ENCODE peak calls at places on chromosomes 6 and 20, in six cellular contexts. A is fibroblast of pulmonary artery, S is fibroblast of lung, P is choroid plexus epithelial cell, V is heart left ventricle, Q is uterus. L is an unnamed sample.

GRCh38 chr6:160160929-160161646 is 39.5 kb downstream of the SLC22A1 start:
- DNase-seq in A (no peak), S (no peak), P (no peak), V (no peak), Q (no peak), L (no peak)

GRCh38 chr6:131368077-131368911 is 204.7 kb upstream of the ARG1 start:
- DNase-seq in A (peak; percentile 57), S (peak; percentile 43), P (peak; percentile 29), V (no peak), Q (no peak), L (peak; percentile 38)

GRCh38 chr20:51487525-51488279 is 54.8 kb downstream of the NFATC2 start:
- DNase-seq in A (peak; percentile 72), S (peak; percentile 94), P (peak; percentile 79), V (no peak), Q (peak; percentile 56), L (no peak)

GRCh38 chr6:46704562-46704961 is 16.9 kb downstream of the TDRD6 start:
- DNase-seq in A (peak; percentile 40), S (peak; percentile 33), P (peak; percentile 50), V (no peak), Q (no peak), L (no peak)

GRCh38 chr6:125773387-125774341 is 17.1 kb upstream of the NCOA7 start:
- DNase-seq in A (peak; percentile 50), S (no peak), P (no peak), V (no peak), Q (no peak), L (no peak)

GRCh38 chr6:151763303-151763702 is 44.2 kb upstream of the ESR1 start:
- DNase-seq in A (peak; percentile 54), S (peak; percentile 28), P (peak; percentile 70), V (no peak), Q (peak; percentile 33), L (no peak)

GRCh38 chr20:62943396-62943795 is 5.4 kb downstream of the GID8 start:
- DNase-seq in A (no peak), S (no peak), P (no peak), V (no peak), Q (no peak), L (no peak)

GRCh38 chr20:50283370-50283769 is 92.7 kb downstream of the CEBPB start:
- DNase-seq in A (no peak), S (no peak), P (no peak), V (no peak), Q (no peak), L (no peak)

GRCh38 chr6:130991422-130992144 is 71.5 kb downstream of the EPB41L2 start:
- DNase-seq in A (no peak), S (no peak), P (no peak), V (no peak), Q (no peak), L (no peak)

GRCh38 chr20:21513181-21513663 is 642 bp downstream of the NKX2-2 start:
- DNase-seq in A (no peak), S (no peak), P (no peak), V (no peak), Q (no peak), L (peak; percentile 45)

GRCh38 chr6:44649365-44650025 is 262.0 kb downstream of the CDC5L start:
- DNase-seq in A (peak; percentile 70), S (peak; percentile 84), P (peak; percentile 71), V (no peak), Q (no peak), L (no peak)

GRCh38 chr6:166400181-166400580 is 17.4 kb upstream of the MPC1 start:
- DNase-seq in A (no peak), S (no peak), P (no peak), V (no peak), Q (no peak), L (no peak)

GRCh38 chr20:58716476-58717277 is 24.1 kb downstream of the NPEPL1 start:
- DNase-seq in A (no peak), S (peak; percentile 21), P (no peak), V (peak; percentile 52), Q (peak; percentile 13), L (no peak)

GRCh38 chr20:38685853-38686473 is 38.3 kb upstream of the SLC32A1 start:
- DNase-seq in A (peak; percentile 68), S (peak; percentile 38), P (peak; percentile 66), V (no peak), Q (no peak), L (peak; percentile 54)

GRCh38 chr6:158031445-158032353 is 50.0 kb downstream of the SYNJ2 start:
- DNase-seq in A (peak; percentile 56), S (peak; percentile 94), P (peak; percentile 90), V (peak; percentile 87), Q (peak; percentile 55), L (no peak)

GRCh38 chr20:61909821-61910220 is 155.9 kb downstream of the TAF4 start:
- DNase-seq in A (no peak), S (no peak), P (no peak), V (no peak), Q (no peak), L (no peak)

GRCh38 chr20:10739575-10739974 is 65.8 kb upstream of the JAG1 start:
- DNase-seq in A (peak; percentile 39), S (no peak), P (peak; percentile 45), V (no peak), Q (no peak), L (no peak)

GRCh38 chr20:25274481-25274880 is 26.6 kb downstream of the PYGB start:
- DNase-seq in A (no peak), S (no peak), P (no peak), V (peak; percentile 69), Q (peak; percentile 13), L (no peak)

GRCh38 chr20:7432612-7433011 is 507.6 kb downstream of the HAO1 start:
- DNase-seq in A (no peak), S (no peak), P (no peak), V (no peak), Q (no peak), L (no peak)

GRCh38 chr20:51510169-51510568 is 32.4 kb downstream of the NFATC2 start:
- DNase-seq in A (no peak), S (no peak), P (no peak), V (no peak), Q (no peak), L (no peak)

GRCh38 chr20:3854462-3854870 is 7.8 kb downstream of the MAVS start:
- DNase-seq in A (no peak), S (no peak), P (no peak), V (no peak), Q (no peak), L (no peak)

GRCh38 chr6:28693751-28694443 is 168.2 kb downstream of the GPX5 start:
- DNase-seq in A (no peak), S (no peak), P (no peak), V (no peak), Q (no peak), L (no peak)

GRCh38 chr6:167680605-167681149 is 146.0 kb upstream of the AFDN start:
- DNase-seq in A (no peak), S (no peak), P (no peak), V (no peak), Q (no peak), L (no peak)

GRCh38 chr20:20215976-20216727 is 151.8 kb upstream of the INSM1 start:
- DNase-seq in A (no peak), S (no peak), P (no peak), V (no peak), Q (no peak), L (no peak)

GRCh38 chr6:54694928-54695532 is 151.5 kb upstream of the FAM83B start:
- DNase-seq in A (no peak), S (no peak), P (no peak), V (no peak), Q (no peak), L (no peak)

GRCh38 chr20:7540923-7541322 is 399.3 kb downstream of the HAO1 start:
- DNase-seq in A (peak; percentile 28), S (peak; percentile 1), P (peak; percentile 17), V (no peak), Q (no peak), L (no peak)

GRCh38 chr20:22684072-22684762 is 99.8 kb upstream of the FOXA2 start:
- DNase-seq in A (peak; percentile 87), S (peak; percentile 36), P (peak; percentile 87), V (peak; percentile 71), Q (peak; percentile 59), L (peak; percentile 68)

GRCh38 chr6:31083742-31084354 is 28.5 kb downstream of the C6orf15 start:
- DNase-seq in A (peak; percentile 72), S (peak; percentile 78), P (peak; percentile 90), V (no peak), Q (no peak), L (peak; percentile 39)

GRCh38 chr6:52362443-52363221 is 681 bp downstream of the PAQR8 start:
- DNase-seq in A (no peak), S (no peak), P (no peak), V (peak; percentile 68), Q (peak; percentile 47), L (peak; percentile 76)
- TF ChIP-seq CTCF in A (no peak), S (peak; percentile 13), P (peak; percentile 29), V (no peak), Q (no peak), L (peak; percentile 36)

DNA sequence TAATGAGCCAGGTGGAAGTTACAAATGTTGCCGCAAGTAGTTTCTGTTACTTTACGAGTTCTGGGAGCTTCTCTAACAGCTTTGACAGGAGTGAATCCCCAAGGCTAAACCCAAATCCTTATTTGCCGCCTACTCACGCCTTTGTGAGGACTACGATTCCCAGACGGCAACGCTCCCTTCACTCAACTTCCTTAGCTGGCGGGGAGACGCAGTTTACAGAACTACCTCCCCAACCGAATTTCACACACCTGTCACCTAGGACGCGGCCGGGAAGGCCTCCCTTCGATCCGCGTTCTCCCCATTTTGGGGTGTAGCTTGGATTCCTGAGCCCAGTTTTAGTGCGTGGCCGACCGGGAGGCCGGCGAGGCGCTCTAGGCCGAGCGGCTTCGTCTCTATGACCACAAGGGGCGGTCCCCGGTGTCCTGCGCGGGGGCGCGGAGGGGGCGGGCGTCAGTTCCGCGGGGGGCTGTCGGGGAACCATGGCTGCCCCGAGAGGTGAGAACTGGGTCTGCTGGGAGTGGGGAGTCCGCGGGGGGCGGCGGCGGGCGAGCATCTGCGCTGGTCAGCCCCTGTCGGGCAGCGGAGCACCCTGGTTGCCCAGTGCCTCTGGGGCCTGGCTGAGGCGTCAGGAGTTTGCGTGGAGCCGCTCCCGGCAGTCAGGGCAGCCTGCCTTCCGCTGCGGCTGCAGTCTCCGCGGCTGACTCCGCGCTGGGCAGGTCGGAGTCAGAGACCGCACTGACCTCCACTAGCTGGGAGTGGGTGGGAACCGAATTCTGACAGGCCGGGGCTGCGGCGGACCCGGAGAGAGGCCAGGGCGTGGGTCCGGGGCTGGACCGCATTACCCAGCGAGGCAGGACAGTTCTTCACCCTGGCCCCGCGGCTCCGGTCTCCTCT is at the start of gene SLC35A1:
- DNase-seq in A (peak; percentile 85), S (peak; percentile 79), P (peak; percentile 86), V (peak; percentile 95), Q (peak; percentile 84), L (peak; percentile 90)
- TF ChIP-seq CTCF in A (peak; percentile 1), S (peak; percentile 18), P (peak; percentile 31), V (peak; percentile 29), Q (peak; percentile 26), L (no peak)

GRCh38 chr6:74596586-74596985 is 609.3 kb downstream of the COL12A1 start:
- DNase-seq in A (no peak), S (peak; percentile 67), P (peak; percentile 31), V (no peak), Q (no peak), L (no peak)
- TF ChIP-seq CTCF in A (no peak), S (no peak), P (no peak), V (no peak), Q (no peak), L (no peak)

GRCh38 chr6:93013054-93013453 is 406.3 kb downstream of the EPHA7 start:
- DNase-seq in A (no peak), S (no peak), P (no peak), V (no peak), Q (no peak), L (no peak)

GRCh38 chr6:93017213-93017612 is 402.1 kb downstream of the EPHA7 start:
- DNase-seq in A (peak; percentile 6), S (no peak), P (peak; percentile 42), V (no peak), Q (no peak), L (no peak)

GRCh38 chr6:93021235-93021909 is 398.0 kb downstream of the EPHA7 start:
- DNase-seq in A (no peak), S (no peak), P (no peak), V (no peak), Q (no peak), L (no peak)

GRCh38 chr6:93017626-93018025 is 401.7 kb downstream of the EPHA7 start:
- DNase-seq in A (no peak), S (no peak), P (no peak), V (no peak), Q (no peak), L (no peak)
- TF ChIP-seq CTCF in A (no peak), S (no peak), P (no peak), V (no peak), Q (no peak), L (no peak)